ENCODE peak calls at places on chromosomes 16 and 17, in eight cellular contexts. Q, Z, H, N, M, V, K and F are unnamed samples.

GRCh38 chr16:11297492-11298142 is 16.5 kb upstream of the PRM1 start:
- DNase-seq in Q (no peak), Z (peak), H (peak), N (peak), M (no peak), V (peak), K (no peak), F (peak)

GRCh38 chr17:42110301-42111264 is 1.9 kb downstream of the DHX58 start:
- DNase-seq in Q (no peak), Z (no peak), H (no peak), N (no peak), M (no peak), V (peak), K (no peak), F (no peak)

GRCh38 chr17:43722269-43722619 is 36.3 kb downstream of the SOST start:
- DNase-seq in Q (no peak), Z (no peak), H (no peak), N (no peak), M (no peak), V (no peak), K (no peak), F (no peak)

GRCh38 chr16:23148166-23148512 is 1.1 kb downstream of the USP31 start:
- DNase-seq in Q (no peak), Z (no peak), H (no peak), N (no peak), M (no peak), V (peak), K (no peak), F (no peak)

GRCh38 chr17:21058098-21058893 is 15.5 kb upstream of the USP22 start:
- DNase-seq in Q (no peak), Z (no peak), H (no peak), N (no peak), M (no peak), V (peak), K (no peak), F (peak)

GRCh38 chr17:70677783-70678647 is 508.7 kb downstream of the KCNJ2 start:
- DNase-seq in Q (no peak), Z (no peak), H (no peak), N (no peak), M (no peak), V (no peak), K (no peak), F (no peak)

GRCh38 chr16:15925631-15926030 is 23.8 kb upstream of the ABCC1 start:
- DNase-seq in Q (no peak), Z (no peak), H (no peak), N (no peak), M (no peak), V (no peak), K (no peak), F (no peak)

GRCh38 chr16:63385714-63386113 is 1349.5 kb upstream of the CDH8 start:
- DNase-seq in Q (no peak), Z (no peak), H (no peak), N (no peak), M (no peak), V (no peak), K (no peak), F (no peak)

GRCh38 chr17:42049834-42050359 is 504 bp downstream of the C17orf113 start:
- DNase-seq in Q (no peak), Z (no peak), H (no peak), N (no peak), M (no peak), V (no peak), K (no peak), F (no peak)

GRCh38 chr16:72878301-72879269 is 169.3 kb downstream of the ZFHX3 start:
- DNase-seq in Q (no peak), Z (peak), H (no peak), N (no peak), M (no peak), V (no peak), K (no peak), F (peak)

GRCh38 chr17:1880851-1881630 is 51.2 kb downstream of the RPA1 start:
- DNase-seq in Q (no peak), Z (no peak), H (no peak), N (no peak), M (no peak), V (no peak), K (no peak), F (no peak)

GRCh38 chr17:63295839-63296590 is 150.1 kb downstream of the CYB561 start:
- DNase-seq in Q (no peak), Z (no peak), H (no peak), N (no peak), M (no peak), V (peak), K (no peak), F (no peak)

GRCh38 chr17:34252138-34252889 is 2.8 kb upstream of the CCL2 start:
- DNase-seq in Q (peak), Z (peak), H (peak), N (no peak), M (peak), V (peak), K (peak), F (peak)

GRCh38 chr17:77140878-77141767 is at the start of gene SEC14L1:
- DNase-seq in Q (no peak), Z (peak), H (peak), N (peak), M (no peak), V (peak), K (no peak), F (peak)

DNA sequence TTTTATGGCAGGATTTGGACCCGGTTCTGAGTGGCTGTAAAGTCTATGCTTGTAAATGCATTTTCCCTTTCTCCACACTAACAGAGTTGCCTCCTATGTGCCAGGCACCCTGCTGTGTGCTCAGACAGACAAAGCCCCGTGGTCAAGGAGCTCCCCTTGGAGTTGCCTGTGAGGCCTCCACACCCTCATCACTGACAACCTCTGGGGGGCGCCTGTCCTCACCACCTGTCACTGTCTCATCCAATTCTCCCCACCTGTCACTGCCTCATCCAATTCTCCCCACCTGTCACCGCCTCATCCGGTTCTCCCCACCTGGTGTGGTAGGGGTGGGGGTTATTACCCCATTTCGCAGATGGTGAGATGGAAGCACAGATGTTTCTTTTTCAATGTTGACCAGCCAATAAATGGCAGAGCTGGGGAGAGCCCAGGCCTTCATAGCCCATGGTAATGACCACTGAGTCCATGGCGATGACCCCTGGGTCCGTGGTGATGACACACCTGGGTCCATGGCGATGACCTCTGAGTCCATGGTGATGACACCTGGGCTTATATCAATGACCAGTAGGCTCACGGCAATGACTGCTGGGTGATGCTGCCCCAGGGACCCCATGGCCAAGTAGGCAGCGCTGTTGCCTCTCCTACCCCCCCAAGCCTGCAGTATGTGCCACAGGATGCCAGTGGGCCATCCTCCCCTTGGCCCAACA is 150.1 kb downstream of the IRF8 start:
- DNase-seq in Q (no peak), Z (no peak), H (no peak), N (no peak), M (no peak), V (peak), K (no peak), F (no peak)
- TF ChIP-seq CTCF in Q (no peak), Z (no peak), H (peak), N (no peak), M (no peak), V (peak), K (no peak), F (no peak)

DNA sequence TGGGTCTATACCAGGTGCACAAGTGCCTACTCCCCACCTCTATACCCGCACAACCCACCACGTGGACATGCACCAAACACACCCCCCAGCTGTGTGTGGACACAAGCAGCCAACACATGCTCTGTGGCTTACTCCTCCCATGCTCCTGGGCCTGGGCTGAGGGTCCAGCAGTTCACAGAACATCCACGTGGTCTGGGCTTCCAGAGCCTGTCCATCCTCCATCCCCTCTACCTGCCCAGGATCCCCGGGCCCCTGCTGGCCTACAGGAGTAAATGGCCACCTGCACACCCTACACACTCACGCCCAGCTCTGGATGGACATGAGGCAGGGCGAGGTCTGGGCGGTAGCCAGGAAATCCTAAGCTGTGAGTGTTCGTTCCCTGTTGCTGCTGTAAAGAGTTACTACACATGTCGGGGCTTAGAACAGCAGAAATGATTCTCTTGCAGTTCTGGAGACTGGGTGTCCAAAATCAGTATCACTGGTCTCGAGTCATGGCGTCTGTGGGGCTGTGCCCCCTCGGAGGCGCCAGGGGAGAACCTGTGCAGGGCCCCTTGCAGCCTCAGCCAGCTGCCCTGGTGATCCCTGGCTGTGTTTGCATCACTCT is 15.0 kb upstream of the RAI1 start:
- DNase-seq in Q (no peak), Z (no peak), H (no peak), N (no peak), M (peak), V (peak), K (no peak), F (peak)
- TF ChIP-seq CTCF in Q (no peak), Z (no peak), H (no peak), N (no peak), M (no peak), V (no peak), K (no peak), F (no peak)

DNA sequence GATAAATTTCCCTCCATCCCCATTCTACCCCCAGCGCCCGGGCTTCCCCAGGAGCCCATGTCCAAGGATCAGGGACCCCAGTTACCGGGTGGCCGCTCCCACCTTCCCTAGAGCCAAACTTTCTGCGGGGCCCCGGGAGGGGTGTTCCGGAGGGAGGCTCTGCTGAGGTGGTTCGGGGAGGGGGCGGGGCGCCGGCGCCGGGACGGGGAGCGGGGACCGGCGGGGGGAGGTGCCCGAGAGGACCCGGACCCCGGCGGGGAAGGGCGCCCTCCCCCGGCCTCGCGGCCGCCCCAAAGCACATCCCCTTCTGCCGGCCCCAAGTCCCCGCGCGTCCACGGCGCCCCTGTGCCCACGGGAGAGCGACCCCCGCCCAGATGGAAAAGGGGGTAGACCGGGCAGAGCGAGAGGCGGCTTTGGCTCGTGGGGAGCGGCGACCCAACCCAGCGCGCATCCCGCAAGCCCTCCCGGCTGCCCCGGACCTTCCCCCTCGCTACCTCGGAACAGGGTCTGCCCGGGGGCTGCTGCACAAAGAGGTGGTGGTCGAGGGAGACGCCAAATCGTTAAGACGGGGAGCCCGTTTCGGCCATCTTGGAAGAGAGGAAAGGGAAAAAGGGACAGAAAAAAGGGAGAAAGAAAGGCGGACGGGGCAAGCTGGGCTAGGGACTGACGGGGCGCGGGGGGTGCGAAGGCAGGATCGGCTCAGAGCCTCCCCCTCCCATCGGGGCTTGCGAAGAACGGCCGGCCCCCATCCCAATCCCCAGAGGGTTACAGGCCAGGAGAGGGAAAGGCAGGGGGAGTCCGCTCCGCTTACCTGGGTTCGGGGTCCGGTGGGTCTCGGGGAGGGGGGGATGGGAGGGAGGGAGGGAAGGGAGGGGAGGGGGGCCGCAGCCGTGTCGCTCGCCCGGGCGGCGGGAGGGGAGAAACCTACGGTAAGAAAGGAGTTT is 479 bp downstream of the PCGF2 start:
- DNase-seq in Q (no peak), Z (no peak), H (peak), N (no peak), M (no peak), V (peak), K (no peak), F (no peak)
- TF ChIP-seq CTCF in Q (no peak), Z (no peak), H (peak), N (no peak), M (peak), V (peak), K (no peak), F (no peak)

GRCh38 chr17:80147035-80147939 is at the start of gene EIF4A3:
- DNase-seq in Q (peak), Z (peak), H (peak), N (peak), M (peak), V (peak), K (peak), F (peak)
- TF ChIP-seq CTCF in Q (no peak), Z (no peak), H (no peak), N (no peak), M (no peak), V (no peak), K (no peak), F (no peak)

GRCh38 chr17:74972973-74973328 is 392 bp upstream of the HID1 start:
- DNase-seq in Q (no peak), Z (no peak), H (no peak), N (no peak), M (no peak), V (no peak), K (no peak), F (no peak)
- TF ChIP-seq CTCF in Q (no peak), Z (no peak), H (no peak), N (no peak), M (no peak), V (no peak), K (no peak), F (no peak)

GRCh38 chr16:58843675-58844074 is 109.6 kb upstream of the GOT2 start:
- DNase-seq in Q (peak), Z (no peak), H (peak), N (no peak), M (peak), V (peak), K (no peak), F (peak)
- TF ChIP-seq CTCF in Q (peak), Z (no peak), H (peak), N (no peak), M (no peak), V (peak), K (peak), F (no peak)

DNA sequence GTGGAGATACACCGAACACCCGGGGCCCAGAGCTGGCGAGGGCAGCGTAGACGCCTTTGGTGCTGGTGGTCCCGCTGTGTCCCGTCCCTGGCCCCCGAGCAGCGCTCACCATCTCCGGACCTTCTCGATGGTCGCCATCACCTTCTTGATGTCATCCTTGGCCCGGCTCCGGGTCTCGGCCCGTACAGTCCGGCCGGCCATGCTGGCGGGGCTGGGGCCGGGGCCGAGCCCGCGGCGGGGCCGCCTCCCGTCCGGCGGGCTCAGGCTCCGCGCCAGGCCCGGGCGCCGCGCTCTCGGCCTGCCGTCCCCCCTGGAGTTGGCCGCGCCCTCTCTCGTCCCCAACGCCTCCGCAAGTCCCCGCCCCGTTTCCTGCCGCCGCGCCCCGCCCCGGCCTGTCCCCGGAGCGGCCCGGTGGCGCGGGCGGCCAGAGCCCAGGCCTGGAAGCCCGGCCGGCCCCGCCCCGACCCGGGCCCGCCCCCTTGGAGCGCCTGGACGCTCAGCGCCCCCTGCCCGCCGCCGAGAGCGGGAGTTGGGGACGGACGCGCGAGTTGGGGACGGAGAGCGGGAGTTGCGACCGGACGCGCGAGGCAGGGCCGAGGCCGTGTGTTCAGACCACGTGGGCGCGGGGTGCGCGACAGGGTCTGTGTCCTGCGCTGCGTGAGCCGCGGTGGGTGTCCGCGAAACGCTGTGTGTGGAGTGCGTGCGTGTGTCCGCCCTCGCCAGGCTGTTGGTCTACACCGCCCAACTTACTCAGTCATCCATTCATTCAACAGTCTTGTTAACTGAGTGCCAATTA is at the start of gene BCL7C:
- DNase-seq in Q (peak), Z (peak), H (peak), N (peak), M (no peak), V (peak), K (no peak), F (peak)
- TF ChIP-seq CTCF in Q (no peak), Z (peak), H (peak), N (no peak), M (peak), V (peak), K (peak), F (no peak)

GRCh38 chr16:71442041-71442440 is at the start of gene TLE7:
- DNase-seq in Q (no peak), Z (no peak), H (no peak), N (no peak), M (no peak), V (no peak), K (no peak), F (no peak)

GRCh38 chr16:71439531-71439930 is 2.3 kb downstream of the TLE7 start:
- DNase-seq in Q (no peak), Z (no peak), H (no peak), N (no peak), M (no peak), V (no peak), K (no peak), F (no peak)

GRCh38 chr16:71440669-71441347 is 1.0 kb downstream of the TLE7 start:
- DNase-seq in Q (no peak), Z (no peak), H (no peak), N (no peak), M (no peak), V (no peak), K (no peak), F (no peak)

GRCh38 chr16:71443714-71444113 is 1.9 kb upstream of the TLE7 start:
- DNase-seq in Q (no peak), Z (no peak), H (no peak), N (no peak), M (no peak), V (no peak), K (no peak), F (no peak)

GRCh38 chr16:71441348-71441781 is 489 bp downstream of the TLE7 start:
- DNase-seq in Q (no peak), Z (no peak), H (no peak), N (no peak), M (no peak), V (no peak), K (no peak), F (no peak)
- TF ChIP-seq CTCF in Q (no peak), Z (no peak), H (no peak), N (peak), M (peak), V (no peak), K (peak), F (no peak)

DNA sequence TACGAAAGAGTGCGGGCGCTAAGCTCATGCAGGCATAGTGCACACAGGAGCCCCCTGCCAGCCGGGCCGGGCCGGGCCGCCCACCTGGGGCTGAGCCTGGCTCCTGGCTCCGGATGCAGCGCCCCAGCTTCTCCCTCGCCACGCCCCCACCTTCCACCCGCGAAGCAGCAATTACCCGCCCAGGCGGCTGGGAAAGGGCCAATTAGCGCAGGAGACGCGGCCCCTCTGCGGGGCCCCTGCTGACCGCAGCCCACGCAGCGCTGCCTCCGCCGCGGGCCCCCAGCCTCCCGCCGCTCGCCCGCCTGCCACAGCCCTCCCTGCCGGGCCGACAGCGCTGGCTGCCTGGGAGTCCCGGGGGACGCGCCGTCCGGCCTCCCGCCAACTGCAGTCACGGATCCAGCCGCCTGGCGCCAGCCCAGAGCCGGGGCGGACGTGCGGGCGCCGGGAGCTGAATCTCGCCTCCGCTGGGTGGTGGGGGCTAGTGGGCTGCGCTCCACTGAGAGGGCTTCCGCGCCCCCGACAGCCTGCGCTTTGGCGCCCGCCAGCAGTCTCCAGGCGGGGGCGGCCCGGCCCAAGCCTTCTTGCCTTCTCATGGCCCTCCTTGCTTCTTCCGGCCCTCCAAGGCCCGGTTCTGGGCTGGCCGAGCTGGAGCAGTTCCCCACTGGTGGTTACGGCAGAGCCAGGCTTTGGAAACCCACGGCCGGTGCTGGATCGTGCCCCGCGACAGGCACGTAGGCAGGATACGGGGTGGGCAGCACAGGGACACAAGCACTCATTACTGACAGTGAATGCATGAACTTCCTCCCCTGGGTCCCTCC is 14.9 kb upstream of the CBFB start:
- DNase-seq in Q (peak), Z (peak), H (peak), N (peak), M (no peak), V (peak), K (no peak), F (peak)
- TF ChIP-seq CTCF in Q (no peak), Z (peak), H (peak), N (no peak), M (peak), V (peak), K (no peak), F (no peak)